ENCODE peak calls at places on chromosomes 5 and 9, in seven cellular contexts. R is mesenchymal stem cell, Z is IMR-90, T is H1, G is H9, L is mesendoderm, B is trophoblast cell. F is an unnamed sample.
A peak's percentile ranks its signal among the peaks of the same experiment; 100 is the strongest.

GRCh38 chr9:89195149-89195797 is 16.7 kb upstream of the SHC3 start:
- DNase-seq in B (no peak), Z (peak; percentile 10), R (no peak), L (peak; percentile 53), T (no peak), G (no peak), F (no peak)

GRCh38 chr9:130242270-130243014 is 23.1 kb upstream of the HMCN2 start:
- DNase-seq in G (no peak), B (no peak), Z (no peak), T (no peak), L (no peak), R (no peak), F (no peak)

GRCh38 chr5:135242021-135242480 is 157.0 kb downstream of the MACROH2A1 start:
- DNase-seq in B (peak; percentile 49), R (peak; percentile 58), L (no peak), T (no peak), G (peak; percentile 10), Z (peak; percentile 64), F (no peak)

GRCh38 chr9:114849450-114849849 is 43.6 kb upstream of the TNFSF15 start:
- DNase-seq in L (no peak), G (no peak), R (no peak), Z (no peak), T (no peak), B (peak; percentile 29), F (no peak)

GRCh38 chr5:172509405-172509781 is 55.1 kb upstream of the SH3PXD2B start:
- DNase-seq in B (no peak), R (no peak), G (peak; percentile 23), T (no peak), Z (no peak), L (peak; percentile 17), F (no peak)

GRCh38 chr9:114185570-114185969 is 30.2 kb downstream of the COL27A1 start:
- DNase-seq in B (peak; percentile 30), R (no peak), T (no peak), L (no peak), Z (no peak), G (no peak), F (no peak)

GRCh38 chr9:98087420-98088354 is 31.2 kb downstream of the NANS start:
- DNase-seq in Z (peak; percentile 20), T (peak; percentile 36), R (peak; percentile 36), B (peak; percentile 96), G (peak; percentile 86), L (peak; percentile 81), F (peak; percentile 32)

GRCh38 chr5:83474986-83475385 is 3.4 kb downstream of the VCAN start:
- DNase-seq in T (no peak), Z (no peak), R (no peak), G (no peak), L (peak; percentile 71), B (no peak), F (peak; percentile 20)

GRCh38 chr5:125450803-125451202 is 704.4 kb upstream of the ZNF608 start:
- DNase-seq in L (no peak), R (no peak), B (no peak), T (no peak), G (no peak), Z (peak; percentile 67), F (no peak)

GRCh38 chr5:137831526-137831925 is 36.1 kb upstream of the MYOT start:
- DNase-seq in G (no peak), Z (no peak), T (no peak), R (no peak), B (peak; percentile 31), L (no peak), F (no peak)

GRCh38 chr5:13921573-13921972 is 22.9 kb downstream of the DNAH5 start:
- DNase-seq in L (no peak), B (no peak), R (peak; percentile 3), T (no peak), G (no peak), Z (peak; percentile 67), F (no peak)

GRCh38 chr9:120214331-120214730 is 365.6 kb downstream of the CDK5RAP2 start:
- DNase-seq in L (no peak), T (no peak), G (no peak), R (no peak), Z (no peak), B (no peak), F (no peak)

GRCh38 chr9:112751059-112751795 is 667 bp downstream of the SNX30 start:
- DNase-seq in Z (peak; percentile 87), L (peak; percentile 86), G (peak; percentile 75), T (peak; percentile 25), B (peak; percentile 62), R (peak; percentile 94), F (peak; percentile 71)

GRCh38 chr5:135560858-135561257 is 17.9 kb downstream of the CXCL14 start:
- DNase-seq in G (peak; percentile 87), Z (peak; percentile 70), L (peak; percentile 89), T (no peak), R (peak; percentile 71), B (peak; percentile 90), F (peak; percentile 75)

GRCh38 chr9:123948290-123948689 is 18.4 kb upstream of the DENND1A start:
- DNase-seq in G (no peak), L (no peak), B (no peak), R (no peak), T (no peak), Z (no peak), F (no peak)

GRCh38 chr5:41772785-41773442 is 97.3 kb downstream of the OXCT1 start:
- DNase-seq in B (no peak), L (no peak), G (no peak), R (no peak), Z (peak; percentile 62), T (no peak), F (no peak)

GRCh38 chr5:116359575-116359974 is 215.0 kb downstream of the SEMA6A start:
- DNase-seq in T (no peak), L (peak; percentile 25), G (no peak), Z (no peak), R (no peak), B (no peak), F (no peak)

GRCh38 chr9:2193565-2193964 is 178.4 kb downstream of the SMARCA2 start:
- DNase-seq in G (no peak), T (no peak), R (no peak), B (no peak), Z (no peak), L (no peak), F (no peak)

GRCh38 chr9:2195211-2195610 is 180.1 kb downstream of the SMARCA2 start:
- DNase-seq in R (no peak), L (no peak), Z (no peak), G (no peak), T (no peak), B (no peak), F (no peak)

GRCh38 chr9:2199999-2200796 is 185.1 kb downstream of the SMARCA2 start:
- DNase-seq in G (peak; percentile 59), R (no peak), B (no peak), L (peak; percentile 42), Z (no peak), T (no peak), F (no peak)

DNA sequence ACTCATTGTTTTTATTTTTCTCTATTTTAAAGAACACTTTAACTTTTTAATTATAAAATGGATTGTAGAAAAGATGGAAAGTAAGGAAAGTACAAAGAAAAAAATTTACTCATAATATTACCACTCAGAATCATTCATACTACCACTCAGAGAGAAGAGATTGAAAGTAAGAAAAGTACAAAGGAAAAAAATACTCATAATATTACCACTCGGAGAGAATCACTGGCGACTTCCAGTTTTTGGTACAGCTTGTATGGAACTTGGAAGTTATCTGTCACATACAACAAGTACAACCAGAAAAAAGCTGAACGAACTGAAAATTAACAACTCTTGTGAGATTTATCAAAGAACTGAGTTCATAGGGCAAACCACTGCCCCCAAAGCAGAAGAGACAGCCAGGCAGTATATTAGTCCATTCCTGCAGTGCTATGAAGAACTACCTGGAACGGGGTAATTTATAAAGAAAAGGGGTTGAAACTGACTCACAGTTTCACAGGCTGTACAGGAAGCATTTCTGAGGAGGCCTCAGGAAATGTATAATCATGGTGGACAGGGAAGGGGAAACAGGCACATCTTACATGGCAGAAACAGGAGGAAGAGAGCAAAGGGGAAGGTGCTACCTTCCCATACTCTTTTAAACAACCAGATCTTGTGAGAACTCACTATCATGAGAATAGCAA is 183.9 kb downstream of the SMARCA2 start:
- DNase-seq in Z (no peak), B (no peak), T (no peak), R (no peak), L (no peak), G (no peak), F (no peak)
- H3K4me2 ChIP-seq in Z (no peak overlapping the region), B (no peak overlapping the region), T (no peak overlapping the region), R (no peak overlapping the region), L (no peak overlapping the region), G (no peak overlapping the region), F (no peak overlapping the region)

GRCh38 chr5:8843766-8844165 is 702.1 kb downstream of the SEMA5A start:
- DNase-seq in L (no peak), T (no peak), G (no peak), B (no peak), Z (peak; percentile 85), R (peak; percentile 100), F (no peak)

GRCh38 chr5:8842906-8843590 is 702.8 kb downstream of the SEMA5A start:
- DNase-seq in T (no peak), L (peak; percentile 18), G (no peak), B (no peak), R (peak; percentile 91), Z (peak; percentile 60), F (no peak)

GRCh38 chr5:8844206-8844605 is 701.7 kb downstream of the SEMA5A start:
- DNase-seq in Z (no peak), T (no peak), G (no peak), L (no peak), R (no peak), B (no peak), F (no peak)

GRCh38 chr5:8845316-8845715 is 700.6 kb downstream of the SEMA5A start:
- DNase-seq in L (no peak), Z (peak; percentile 71), T (no peak), R (no peak), G (no peak), B (no peak), F (no peak)

DNA sequence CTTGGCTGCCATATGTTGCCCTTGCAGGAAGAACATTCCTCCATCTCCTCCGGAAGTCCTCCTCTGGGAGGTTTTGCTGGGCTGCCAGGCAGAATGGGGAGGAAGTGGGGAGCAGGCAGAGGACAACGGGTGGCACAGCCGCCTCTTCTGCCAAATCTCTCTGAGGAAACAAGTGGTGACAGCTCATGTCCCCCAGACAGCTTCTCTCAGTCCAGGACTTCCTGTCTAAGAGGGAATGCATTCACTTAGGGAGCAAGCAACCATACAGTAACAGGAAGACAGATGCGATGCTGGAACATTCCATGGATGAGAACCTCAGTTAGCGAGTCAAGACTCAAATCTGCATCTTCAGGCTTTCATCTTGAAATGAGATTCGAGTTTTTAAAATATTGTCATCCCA is 701.0 kb downstream of the SEMA5A start:
- DNase-seq in B (no peak), T (no peak), R (no peak), G (no peak), L (no peak), Z (peak; percentile 8), F (no peak)
- H3K4ac ChIP-seq in B (no peak overlapping the region), T (no peak overlapping the region), R (peak overlapping the region; percentile 78), G (no peak overlapping the region), L (no peak overlapping the region), Z (peak overlapping the region; percentile 70), F (no peak overlapping the region)

GRCh38 chr5:148740966-148741742 is 85.3 kb upstream of the ADRB2 start:
- DNase-seq in Z (peak; percentile 85), T (no peak), B (peak; percentile 78), G (no peak), L (peak; percentile 52), R (peak; percentile 74), F (peak; percentile 33)
- H3K4me2 ChIP-seq in Z (no peak overlapping the region), T (no peak overlapping the region), B (no peak overlapping the region), G (no peak overlapping the region), L (no peak overlapping the region), R (no peak overlapping the region), F (no peak overlapping the region)

GRCh38 chr5:71825992-71826391 is 106.9 kb downstream of the CARTPT start:
- DNase-seq in B (no peak), R (no peak), T (no peak), L (no peak), G (no peak), Z (no peak), F (no peak)
- H3K4ac ChIP-seq in B (no peak overlapping the region), R (no peak overlapping the region), T (no peak overlapping the region), L (no peak overlapping the region), G (no peak overlapping the region), Z (no peak overlapping the region), F (no peak overlapping the region)